ENCODE peak calls at places on chromosomes 4 and X, in eight cellular contexts. I is pons; U is LoVo; L is EH; T is GM06990; R is tibial artery; Q is HS-5; D is naive thymus-derived CD4-positive, alpha-beta T cell. B is an unnamed sample.

GRCh38 chrX:28625223-28625622 is 38.0 kb downstream of the IL1RAPL1 start:
- DNase-seq in Q (no peak), U (no peak), L (no peak), I (no peak), R (no peak), T (no peak), D (no peak), B (no peak)

GRCh38 chr4:93147524-93148212 is 680.9 kb upstream of the ATOH1 start:
- DNase-seq in T (no peak), D (no peak), L (no peak), Q (no peak), I (no peak), R (no peak), U (no peak), B (no peak)

GRCh38 chr4:166435449-166435848 is 562.4 kb downstream of the TLL1 start:
- DNase-seq in U (no peak), I (no peak), D (no peak), L (peak), Q (peak), R (no peak), T (no peak), B (no peak)

GRCh38 chrX:153312041-153312440 is 9.5 kb downstream of the PNMA6F start:
- DNase-seq in T (no peak), R (no peak), I (no peak), U (no peak), L (no peak), Q (no peak), D (no peak), B (peak)

GRCh38 chr4:19478791-19479190 is 772.9 kb upstream of the SLIT2 start:
- DNase-seq in R (no peak), L (peak), I (no peak), T (no peak), D (no peak), U (no peak), Q (no peak), B (no peak)

GRCh38 chr4:150573534-150573933 is 8.4 kb upstream of the MAB21L2 start:
- DNase-seq in L (peak), Q (peak), U (no peak), D (no peak), T (no peak), I (no peak), R (no peak), B (no peak)

GRCh38 chr4:25845841-25846653 is 16.7 kb downstream of the SEL1L3 start:
- DNase-seq in Q (no peak), R (no peak), T (no peak), I (no peak), U (no peak), L (no peak), D (no peak), B (no peak)

GRCh38 chr4:123672987-123673386 is 276.4 kb downstream of the SPRY1 start:
- DNase-seq in I (no peak), L (peak), Q (peak), D (no peak), R (no peak), U (peak), T (no peak), B (no peak)

GRCh38 chr4:18020145-18020670 is 1.3 kb downstream of the LCORL start:
- DNase-seq in L (peak), D (peak), I (peak), U (no peak), Q (no peak), T (peak), R (no peak), B (no peak)

GRCh38 chrX:47831788-47832187 is 4.9 kb upstream of the ZNF81 start:
- DNase-seq in D (peak), R (no peak), T (peak), L (peak), I (peak), U (peak), Q (no peak), B (no peak)

GRCh38 chr4:186808635-186809018 is 85.0 kb upstream of the FAT1 start:
- DNase-seq in T (no peak), D (no peak), Q (peak), L (peak), U (peak), R (no peak), I (no peak), B (no peak)

GRCh38 chr4:6695660-6696581 is 2.2 kb downstream of the S100P start:
- DNase-seq in D (peak), L (no peak), T (no peak), R (no peak), I (no peak), U (peak), Q (no peak), B (no peak)

GRCh38 chr4:41746440-41747229 is 1.9 kb downstream of the PHOX2B start:
- DNase-seq in U (no peak), Q (no peak), I (no peak), R (no peak), D (no peak), L (no peak), T (no peak), B (no peak)

GRCh38 chr4:152719291-152719690 is 39.5 kb upstream of the TMEM154 start:
- DNase-seq in L (no peak), T (no peak), I (no peak), R (no peak), Q (no peak), U (no peak), D (no peak), B (no peak)

GRCh38 chr4:95761441-95761840 is 78.5 kb upstream of the PDHA2 start:
- DNase-seq in Q (peak), L (no peak), U (no peak), I (no peak), R (no peak), T (no peak), D (no peak), B (no peak)